ENCODE peak calls at places on chromosome 13, in seven cellular contexts. B, A, O, X, Q, K and J are unnamed samples.

GRCh38 chr13:113474179-113474578 is 16.3 kb downstream of the DCUN1D2 start:
- DNase-seq in B (no peak), A (no peak), O (no peak), X (no peak), Q (peak), K (no peak), J (no peak)

GRCh38 chr13:27201661-27202060 is 30.1 kb upstream of the USP12 start:
- DNase-seq in B (no peak), A (no peak), O (no peak), X (no peak), Q (no peak), K (no peak), J (no peak)

GRCh38 chr13:94666065-94666464 is 46.3 kb downstream of the SOX21 start:
- DNase-seq in B (no peak), A (no peak), O (no peak), X (no peak), Q (no peak), K (no peak), J (no peak)

GRCh38 chr13:37682496-37682895 is 83.9 kb upstream of the POSTN start:
- DNase-seq in B (no peak), A (no peak), O (no peak), X (no peak), Q (no peak), K (no peak), J (no peak)

GRCh38 chr13:27619093-27619705 is 1.1 kb downstream of the LNX2 start:
- DNase-seq in B (no peak), A (no peak), O (no peak), X (no peak), Q (peak), K (no peak), J (no peak)

GRCh38 chr13:39282400-39282972 is 244.2 kb downstream of the NHLRC3 start:
- DNase-seq in B (no peak), A (no peak), O (no peak), X (no peak), Q (no peak), K (no peak), J (no peak)

GRCh38 chr13:34243396-34243795 is 425.4 kb downstream of the RFC3 start:
- DNase-seq in B (no peak), A (no peak), O (no peak), X (no peak), Q (no peak), K (no peak), J (no peak)

GRCh38 chr13:33610471-33611015 is 207.4 kb upstream of the RFC3 start:
- DNase-seq in B (no peak), A (peak), O (peak), X (peak), Q (no peak), K (peak), J (peak)

GRCh38 chr13:55000844-55001243 is 1972.2 kb downstream of the OLFM4 start:
- DNase-seq in B (no peak), A (no peak), O (no peak), X (no peak), Q (no peak), K (no peak), J (no peak)

GRCh38 chr13:39105110-39105509 is 66.9 kb downstream of the NHLRC3 start:
- DNase-seq in B (no peak), A (no peak), O (no peak), X (no peak), Q (peak), K (no peak), J (no peak)

GRCh38 chr13:105952233-105952767 is 583.2 kb downstream of the EFNB2 start:
- DNase-seq in B (no peak), A (no peak), O (no peak), X (no peak), Q (no peak), K (no peak), J (no peak)

GRCh38 chr13:98939552-98940306 is 38.1 kb downstream of the DOCK9 start:
- DNase-seq in B (no peak), A (no peak), O (no peak), X (no peak), Q (no peak), K (no peak), J (no peak)

GRCh38 chr13:36673838-36674326 is at the start of gene SERTM1:
- DNase-seq in B (peak), A (no peak), O (peak), X (no peak), Q (peak), K (no peak), J (no peak)

GRCh38 chr13:19153782-19154450 is 27.7 kb downstream of the TUBA3C start:
- DNase-seq in B (peak), A (no peak), O (no peak), X (peak), Q (no peak), K (no peak), J (no peak)

GRCh38 chr13:109747524-109747923 is 38.9 kb downstream of the IRS2 start:
- DNase-seq in B (no peak), A (no peak), O (no peak), X (no peak), Q (no peak), K (no peak), J (no peak)

GRCh38 chr13:107138468-107138867 is 570.5 kb upstream of the ARGLU1 start:
- DNase-seq in B (no peak), A (no peak), O (no peak), X (no peak), Q (no peak), K (no peak), J (no peak)

GRCh38 chr13:63449549-63449948 is 2033.9 kb upstream of the PCDH20 start:
- DNase-seq in B (no peak), A (no peak), O (no peak), X (no peak), Q (peak), K (no peak), J (no peak)

GRCh38 chr13:99982741-99983400 is 1.3 kb downstream of the ZIC2 start:
- DNase-seq in B (no peak), A (no peak), O (no peak), X (no peak), Q (no peak), K (no peak), J (no peak)

GRCh38 chr13:107842562-107843180 is 372.7 kb downstream of the LIG4 start:
- DNase-seq in B (no peak), A (no peak), O (no peak), X (no peak), Q (peak), K (no peak), J (no peak)